ENCODE peak calls at places on chromosomes 13 and 19, in five cellular contexts. One of them, this sample, is unnamed.

GRCh38 chr13:113366031-113366588 is 2.2 kb upstream of the GRTP1 start:
- DNase-seq in Right ventricle myocardium superior: no peak
- DNase-seq in nephron progenitor cell: peak
- DNase-seq in GM13977: no peak
- DNase-seq in AG04450: no peak
- DNase-seq in this sample: no peak

GRCh38 chr13:50124536-50125305 is 109.5 kb downstream of the KCNRG start:
- DNase-seq in Right ventricle myocardium superior: peak
- DNase-seq in nephron progenitor cell: peak
- DNase-seq in GM13977: peak
- DNase-seq in AG04450: no peak
- DNase-seq in this sample: peak

GRCh38 chr13:44219808-44220544 is 153.6 kb upstream of the SERP2 start:
- DNase-seq in Right ventricle myocardium superior: no peak
- DNase-seq in nephron progenitor cell: no peak
- DNase-seq in GM13977: no peak
- DNase-seq in AG04450: peak
- DNase-seq in this sample: no peak

GRCh38 chr13:44307255-44307654 is 66.4 kb upstream of the SERP2 start:
- DNase-seq in Right ventricle myocardium superior: no peak
- DNase-seq in nephron progenitor cell: peak
- DNase-seq in GM13977: no peak
- DNase-seq in AG04450: no peak
- DNase-seq in this sample: peak

GRCh38 chr19:1223018-1223855 is 14.6 kb downstream of the CBARP start:
- DNase-seq in Right ventricle myocardium superior: no peak
- DNase-seq in nephron progenitor cell: peak
- DNase-seq in GM13977: peak
- DNase-seq in AG04450: no peak
- DNase-seq in this sample: no peak

GRCh38 chr13:79724348-79725103 is 243.6 kb downstream of the NDFIP2 start:
- DNase-seq in Right ventricle myocardium superior: no peak
- DNase-seq in nephron progenitor cell: no peak
- DNase-seq in GM13977: no peak
- DNase-seq in AG04450: no peak
- DNase-seq in this sample: no peak

GRCh38 chr19:27674701-27675100 is 1538.2 kb downstream of the UQCRFS1 start:
- DNase-seq in Right ventricle myocardium superior: no peak
- DNase-seq in nephron progenitor cell: no peak
- DNase-seq in GM13977: no peak
- DNase-seq in AG04450: no peak
- DNase-seq in this sample: no peak

GRCh38 chr13:87867426-87867825 is 196.3 kb downstream of the SLITRK5 start:
- DNase-seq in Right ventricle myocardium superior: no peak
- DNase-seq in nephron progenitor cell: no peak
- DNase-seq in GM13977: no peak
- DNase-seq in AG04450: no peak
- DNase-seq in this sample: no peak

GRCh38 chr13:34507630-34508029 is 434.4 kb upstream of the NBEA start:
- DNase-seq in Right ventricle myocardium superior: no peak
- DNase-seq in nephron progenitor cell: no peak
- DNase-seq in GM13977: no peak
- DNase-seq in AG04450: no peak
- DNase-seq in this sample: no peak

GRCh38 chr19:29445246-29445645 is 80.5 kb upstream of the VSTM2B start:
- DNase-seq in Right ventricle myocardium superior: no peak
- DNase-seq in nephron progenitor cell: no peak
- DNase-seq in GM13977: no peak
- DNase-seq in AG04450: no peak
- DNase-seq in this sample: no peak

GRCh38 chr19:45901432-45901903 is 945 bp downstream of the MYPOP start:
- DNase-seq in Right ventricle myocardium superior: peak
- DNase-seq in nephron progenitor cell: peak
- DNase-seq in GM13977: no peak
- DNase-seq in AG04450: no peak
- DNase-seq in this sample: no peak

GRCh38 chr19:16594131-16594586 is 21.9 kb upstream of the SLC35E1 start:
- DNase-seq in Right ventricle myocardium superior: no peak
- DNase-seq in nephron progenitor cell: no peak
- DNase-seq in GM13977: peak
- DNase-seq in AG04450: no peak
- DNase-seq in this sample: no peak

GRCh38 chr19:10420444-10421239 is at the start of gene PDE4A:
- DNase-seq in Right ventricle myocardium superior: no peak
- DNase-seq in nephron progenitor cell: peak
- DNase-seq in GM13977: peak
- DNase-seq in AG04450: no peak
- DNase-seq in this sample: no peak

GRCh38 chr19:4009990-4010807 is 2.7 kb downstream of the PIAS4 start:
- DNase-seq in Right ventricle myocardium superior: no peak
- DNase-seq in nephron progenitor cell: no peak
- DNase-seq in GM13977: no peak
- DNase-seq in AG04450: no peak
- DNase-seq in this sample: no peak

GRCh38 chr19:55353356-55353802 is 1.1 kb downstream of the COX6B2 start:
- DNase-seq in Right ventricle myocardium superior: no peak
- DNase-seq in nephron progenitor cell: peak
- DNase-seq in GM13977: no peak
- DNase-seq in AG04450: no peak
- DNase-seq in this sample: no peak

GRCh38 chr13:97588993-97589392 is 155.0 kb downstream of the RAP2A start:
- DNase-seq in Right ventricle myocardium superior: no peak
- DNase-seq in nephron progenitor cell: no peak
- DNase-seq in GM13977: no peak
- DNase-seq in AG04450: no peak
- DNase-seq in this sample: no peak

GRCh38 chr13:112446867-112447266 is 70.7 kb downstream of the SPACA7 start:
- DNase-seq in Right ventricle myocardium superior: no peak
- DNase-seq in nephron progenitor cell: no peak
- DNase-seq in GM13977: peak
- DNase-seq in AG04450: no peak
- DNase-seq in this sample: no peak

GRCh38 chr19:40610396-40611064 is 9.4 kb downstream of the LTBP4 start:
- DNase-seq in Right ventricle myocardium superior: peak
- DNase-seq in nephron progenitor cell: no peak
- DNase-seq in GM13977: no peak
- DNase-seq in AG04450: no peak
- DNase-seq in this sample: no peak

GRCh38 chr13:105165449-105166125 is 1369.9 kb downstream of the EFNB2 start:
- DNase-seq in Right ventricle myocardium superior: no peak
- DNase-seq in nephron progenitor cell: no peak
- DNase-seq in GM13977: no peak
- DNase-seq in AG04450: no peak
- DNase-seq in this sample: no peak

GRCh38 chr19:49749055-49749716 is 13.9 kb downstream of the TSKS start:
- DNase-seq in Right ventricle myocardium superior: no peak
- DNase-seq in nephron progenitor cell: no peak
- DNase-seq in GM13977: no peak
- DNase-seq in AG04450: no peak
- DNase-seq in this sample: no peak

GRCh38 chr19:1315470-1316166 is 29.9 kb downstream of the EFNA2 start:
- DNase-seq in Right ventricle myocardium superior: peak
- DNase-seq in nephron progenitor cell: peak
- DNase-seq in GM13977: peak
- DNase-seq in AG04450: no peak
- DNase-seq in this sample: peak

GRCh38 chr19:48915757-48916156 is 15.6 kb downstream of the NUCB1 start:
- DNase-seq in Right ventricle myocardium superior: no peak
- DNase-seq in nephron progenitor cell: no peak
- DNase-seq in GM13977: no peak
- DNase-seq in AG04450: no peak
- DNase-seq in this sample: no peak

GRCh38 chr19:39778763-39779162 is at the start of gene LEUTX:
- DNase-seq in Right ventricle myocardium superior: no peak
- DNase-seq in nephron progenitor cell: no peak
- DNase-seq in GM13977: peak
- DNase-seq in AG04450: no peak
- DNase-seq in this sample: no peak

GRCh38 chr13:36082396-36082795 is 48.8 kb downstream of the DCLK1 start:
- DNase-seq in Right ventricle myocardium superior: no peak
- DNase-seq in nephron progenitor cell: no peak
- DNase-seq in GM13977: no peak
- DNase-seq in AG04450: no peak
- DNase-seq in this sample: no peak

GRCh38 chr13:21033224-21033855 is 28.0 kb downstream of the LATS2 start:
- DNase-seq in Right ventricle myocardium superior: no peak
- DNase-seq in nephron progenitor cell: no peak
- DNase-seq in GM13977: no peak
- DNase-seq in AG04450: no peak
- DNase-seq in this sample: no peak

GRCh38 chr13:90448466-90449037 is 898.9 kb upstream of the MIR17HG start:
- DNase-seq in Right ventricle myocardium superior: no peak
- DNase-seq in nephron progenitor cell: no peak
- DNase-seq in GM13977: no peak
- DNase-seq in AG04450: no peak
- DNase-seq in this sample: no peak

GRCh38 chr19:33895366-33895765 is 98.7 kb downstream of the KCTD15 start:
- DNase-seq in Right ventricle myocardium superior: no peak
- DNase-seq in nephron progenitor cell: no peak
- DNase-seq in GM13977: no peak
- DNase-seq in AG04450: no peak
- DNase-seq in this sample: no peak

GRCh38 chr13:33639640-33640080 is 178.3 kb upstream of the RFC3 start:
- DNase-seq in Right ventricle myocardium superior: no peak
- DNase-seq in nephron progenitor cell: no peak
- DNase-seq in GM13977: peak
- DNase-seq in AG04450: no peak
- DNase-seq in this sample: no peak

GRCh38 chr19:55525289-55526101 is 11.4 kb downstream of the SBK2 start:
- DNase-seq in Right ventricle myocardium superior: no peak
- DNase-seq in nephron progenitor cell: no peak
- DNase-seq in GM13977: no peak
- DNase-seq in AG04450: no peak
- DNase-seq in this sample: no peak

GRCh38 chr19:28213476-28214082 is 999.4 kb downstream of the UQCRFS1 start:
- DNase-seq in Right ventricle myocardium superior: no peak
- DNase-seq in nephron progenitor cell: no peak
- DNase-seq in GM13977: no peak
- DNase-seq in AG04450: no peak
- DNase-seq in this sample: no peak

GRCh38 chr13:41842029-41842428 is 118.9 kb downstream of the VWA8 start:
- DNase-seq in Right ventricle myocardium superior: no peak
- DNase-seq in nephron progenitor cell: no peak
- DNase-seq in GM13977: no peak
- DNase-seq in AG04450: no peak
- DNase-seq in this sample: no peak

GRCh38 chr19:15101479-15102082 is 5.6 kb upstream of the SYDE1 start:
- DNase-seq in Right ventricle myocardium superior: no peak
- DNase-seq in nephron progenitor cell: peak
- DNase-seq in GM13977: peak
- DNase-seq in AG04450: no peak
- DNase-seq in this sample: no peak

GRCh38 chr13:40193290-40194203 is 472.9 kb downstream of the FOXO1 start:
- DNase-seq in Right ventricle myocardium superior: peak
- DNase-seq in nephron progenitor cell: no peak
- DNase-seq in GM13977: no peak
- DNase-seq in AG04450: no peak
- DNase-seq in this sample: no peak